ENCODE peak calls at places on chromosome 17, in four cellular contexts. P is left ventricle myocardium inferior, I is heart right ventricle, O is substantia nigra. F is an unnamed sample.
A peak's percentile ranks its signal among the peaks of the same experiment; 100 is the strongest.

GRCh38 chr17:31431098-31431794 is 39.8 kb downstream of the RAB11FIP4 start:
- DNase-seq in P (no peak), I (no peak), O (no peak), F (no peak)

GRCh38 chr17:43839670-43840101 is 6.7 kb upstream of the MPP3 start:
- DNase-seq in P (no peak), I (no peak), O (no peak), F (no peak)

GRCh38 chr17:65228734-65229390 is 91.7 kb downstream of the RGS9 start:
- DNase-seq in P (no peak), I (no peak), O (no peak), F (no peak)

GRCh38 chr17:892958-893357 is 86.6 kb downstream of the NXN start:
- DNase-seq in P (no peak), I (no peak), O (no peak), F (no peak)

GRCh38 chr17:8955560-8955959 is 9.9 kb downstream of the PIK3R5 start:
- DNase-seq in P (no peak), I (no peak), O (no peak), F (no peak)

GRCh38 chr17:41411072-41411840 is 13.1 kb downstream of the KRT37 start:
- DNase-seq in P (no peak), I (no peak), O (no peak), F (no peak)

GRCh38 chr17:70780031-70780430 is 610.7 kb downstream of the KCNJ2 start:
- DNase-seq in P (no peak), I (no peak), O (no peak), F (no peak)

GRCh38 chr17:74680941-74681340 is 31.8 kb downstream of the CD300LF start:
- DNase-seq in P (no peak), I (no peak), O (no peak), F (no peak)

GRCh38 chr17:35875439-35876139 is 4.6 kb downstream of the CCL5 start:
- DNase-seq in P (no peak), I (no peak), O (no peak), F (no peak)

GRCh38 chr17:50686494-50687199 is 21.1 kb downstream of the ANKRD40 start:
- DNase-seq in P (no peak), I (no peak), O (peak; percentile 21), F (no peak)

GRCh38 chr17:15307686-15308085 is 33.7 kb downstream of the TEKT3 start:
- DNase-seq in P (no peak), I (no peak), O (no peak), F (no peak)

GRCh38 chr17:1227917-1228751 is 42.1 kb upstream of the BHLHA9 start:
- DNase-seq in P (peak; percentile 52), I (peak; percentile 55), O (no peak), F (no peak)

GRCh38 chr17:64615025-64615677 is 47.0 kb downstream of the SMURF2 start:
- DNase-seq in P (no peak), I (no peak), O (no peak), F (no peak)

GRCh38 chr17:8059131-8059530 is 20.3 kb downstream of the ALOX15B start:
- DNase-seq in P (no peak), I (no peak), O (no peak), F (no peak)

GRCh38 chr17:50203086-50203485 is 1.7 kb upstream of the COL1A1 start:
- DNase-seq in P (no peak), I (no peak), O (no peak), F (no peak)

GRCh38 chr17:67276075-67276474 is 31.1 kb upstream of the HELZ start:
- DNase-seq in P (no peak), I (no peak), O (no peak), F (no peak)

GRCh38 chr17:45705123-45706009 is 78.8 kb upstream of the CRHR1 start:
- DNase-seq in P (no peak), I (no peak), O (no peak), F (no peak)

GRCh38 chr17:70073326-70073725 is 1.7 kb upstream of the KCNJ16 start:
- DNase-seq in P (no peak), I (no peak), O (no peak), F (no peak)

GRCh38 chr17:71502443-71502842 is 618.4 kb upstream of the SOX9 start:
- DNase-seq in P (no peak), I (no peak), O (no peak), F (no peak)

GRCh38 chr17:10170233-10170632 is 28.2 kb downstream of the GAS7 start:
- DNase-seq in P (no peak), I (no peak), O (no peak), F (no peak)

GRCh38 chr17:13266596-13266995 is 248.8 kb upstream of the ELAC2 start:
- DNase-seq in P (no peak), I (no peak), O (no peak), F (no peak)

GRCh38 chr17:10870651-10871050 is 32.8 kb upstream of the PIRT start:
- DNase-seq in P (no peak), I (no peak), O (no peak), F (no peak)

GRCh38 chr17:846901-847777 is 65.0 kb downstream of the MRM3 start:
- DNase-seq in P (no peak), I (no peak), O (no peak), F (no peak)

GRCh38 chr17:32285770-32286517 is 20.3 kb downstream of the RHBDL3 start:
- DNase-seq in P (no peak), I (no peak), O (peak; percentile 79), F (peak; percentile 41)

GRCh38 chr17:31825961-31826691 is 32.9 kb downstream of the COPRS start:
- DNase-seq in P (no peak), I (no peak), O (no peak), F (no peak)

GRCh38 chr17:49069585-49070273 is 62.8 kb upstream of the B4GALNT2 start:
- DNase-seq in P (no peak), I (no peak), O (no peak), F (no peak)

GRCh38 chr17:27296427-27296979 is 2.6 kb downstream of the WSB1 start:
- DNase-seq in P (no peak), I (no peak), O (no peak), F (no peak)

GRCh38 chr17:74466111-74466784 is at the start of gene CD300A:
- DNase-seq in P (peak; percentile 55), I (peak; percentile 49), O (no peak), F (no peak)

GRCh38 chr17:6796887-6797490 is 21.0 kb downstream of the FBXO39 start:
- DNase-seq in P (no peak), I (no peak), O (no peak), F (no peak)

GRCh38 chr17:70863436-70864248 is 694.3 kb downstream of the KCNJ2 start:
- DNase-seq in P (peak; percentile 29), I (no peak), O (no peak), F (no peak)

GRCh38 chr17:1830288-1830687 is 483 bp downstream of the RPA1 start:
- DNase-seq in P (no peak), I (no peak), O (no peak), F (no peak)

GRCh38 chr17:77464988-77465357 is 324.2 kb downstream of the SEC14L1 start:
- DNase-seq in P (no peak), I (no peak), O (no peak), F (no peak)

GRCh38 chr17:77465358-77466041 is 324.7 kb downstream of the SEC14L1 start:
- DNase-seq in P (peak; percentile 61), I (peak; percentile 36), O (no peak), F (no peak)

GRCh38 chr17:77467513-77467912 is 326.7 kb downstream of the SEC14L1 start:
- DNase-seq in P (no peak), I (no peak), O (no peak), F (no peak)

GRCh38 chr17:77466140-77466539 is 325.4 kb downstream of the SEC14L1 start:
- DNase-seq in P (no peak), I (no peak), O (no peak), F (no peak)

DNA sequence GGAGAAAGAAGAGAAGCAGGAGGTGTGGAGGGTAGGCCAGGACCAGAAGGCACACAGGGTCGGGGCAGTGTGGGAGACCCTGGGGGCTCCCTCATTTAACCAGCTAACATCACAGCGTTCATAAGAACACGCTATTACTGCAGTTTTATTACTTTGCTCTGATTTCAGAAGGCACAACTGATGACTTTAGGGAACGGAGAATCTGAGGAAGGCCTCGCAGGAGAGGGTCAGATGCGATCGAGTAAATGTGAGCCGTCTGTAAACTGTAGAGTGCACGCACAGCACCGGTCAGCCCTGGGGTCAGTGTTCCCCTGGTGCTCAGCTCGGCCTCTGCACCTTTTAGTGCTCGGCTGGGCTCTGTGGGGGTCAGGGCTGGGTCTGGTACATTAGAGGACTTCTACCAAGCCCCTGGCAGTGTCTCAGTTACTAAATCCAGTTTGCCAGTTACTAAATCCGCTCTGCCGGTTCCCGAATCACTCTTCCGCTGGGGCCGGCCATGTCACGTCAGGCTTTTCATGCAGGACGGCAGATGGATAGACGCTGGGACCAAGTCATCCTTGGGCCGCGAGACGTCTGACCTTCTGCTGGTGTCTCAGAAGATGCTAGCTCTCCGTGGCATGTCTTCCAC is 325.9 kb downstream of the SEC14L1 start:
- DNase-seq in P (no peak), I (no peak), O (no peak), F (no peak)
- H3K27ac ChIP-seq in P (peak overlapping the region; percentile 82), I (peak overlapping the region; percentile 85), O (peak overlapping the region; percentile 15), F (peak overlapping the region; percentile 18)

GRCh38 chr17:81251943-81252301 is 12.8 kb downstream of the NDUFAF8 start:
- DNase-seq in P (no peak), I (peak; percentile 11), O (no peak), F (no peak)

GRCh38 chr17:81251091-81251942 is 12.2 kb downstream of the NDUFAF8 start:
- DNase-seq in P (peak; percentile 56), I (peak; percentile 33), O (no peak), F (no peak)

GRCh38 chr17:81250286-81251090 is 11.4 kb downstream of the NDUFAF8 start:
- DNase-seq in P (no peak), I (peak; percentile 9), O (no peak), F (no peak)

GRCh38 chr17:81253358-81254131 is 14.4 kb downstream of the NDUFAF8 start:
- DNase-seq in P (no peak), I (no peak), O (no peak), F (peak; percentile 17)

DNA sequence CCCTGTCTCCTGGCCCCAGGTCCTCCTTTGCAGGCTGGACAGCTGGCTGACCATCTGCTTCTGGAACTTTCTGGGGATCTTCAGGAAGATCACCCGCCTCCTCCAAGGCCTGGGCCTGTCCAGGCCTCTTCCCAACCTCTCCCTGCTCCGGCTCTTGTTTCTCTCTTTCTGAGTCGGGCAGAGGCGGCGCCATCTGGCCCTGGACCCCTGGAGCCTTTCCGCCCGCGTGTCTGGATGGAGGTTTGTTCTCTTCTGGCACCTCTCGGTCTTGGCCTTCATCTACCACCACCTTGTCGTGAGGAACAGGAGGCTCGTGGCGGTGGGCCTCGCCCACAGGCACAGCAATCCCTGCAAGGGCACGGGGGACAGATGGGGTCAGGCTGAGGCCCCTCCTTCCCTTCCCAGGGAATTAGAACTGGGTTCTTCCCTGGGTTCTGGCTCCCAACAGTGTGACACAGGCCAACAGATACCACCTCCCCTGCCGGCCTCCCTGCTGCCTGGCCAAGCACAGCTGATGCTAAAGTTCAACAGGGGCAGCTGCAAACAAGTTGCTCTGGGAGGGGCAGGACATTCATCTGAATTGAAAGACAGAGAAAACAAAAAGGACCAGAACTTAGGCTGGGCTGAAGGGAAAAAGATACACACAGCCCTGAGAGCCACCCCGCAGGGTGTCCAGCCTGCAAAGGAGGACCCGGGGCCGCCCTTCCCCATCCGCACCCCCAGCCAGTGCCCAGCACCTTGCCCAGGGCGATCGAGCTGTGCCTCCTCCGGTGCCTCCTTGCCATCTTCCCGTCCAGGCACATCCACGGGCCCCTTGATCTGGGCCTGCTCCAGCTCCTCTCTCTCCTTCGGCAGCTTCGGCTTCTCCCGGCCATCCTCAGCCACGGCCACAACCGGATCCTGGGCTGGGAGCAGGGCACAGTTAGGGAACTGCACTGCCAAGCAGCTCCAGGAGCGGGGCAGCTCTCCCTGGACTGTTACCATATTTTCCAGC is 13.5 kb downstream of the NDUFAF8 start:
- DNase-seq in P (no peak), I (peak; percentile 13), O (no peak), F (no peak)
- H3K27ac ChIP-seq in P (peak overlapping the region; percentile 61), I (no peak overlapping the region), O (no peak overlapping the region), F (no peak overlapping the region)

GRCh38 chr17:78747479-78747878 is 34.6 kb downstream of the CYTH1 start:
- DNase-seq in P (no peak), I (no peak), O (no peak), F (no peak)
- H3K27ac ChIP-seq in P (peak overlapping the region; percentile 80), I (peak overlapping the region; percentile 46), O (peak overlapping the region; percentile 30), F (no peak overlapping the region)

GRCh38 chr17:61908292-61909037 is 19.3 kb downstream of the INTS2 start:
- DNase-seq in P (no peak), I (no peak), O (no peak), F (no peak)
- H3K27ac ChIP-seq in P (no peak overlapping the region), I (no peak overlapping the region), O (no peak overlapping the region), F (no peak overlapping the region)